ENCODE peak calls at places on chromosomes 3 and 15, in nine cellular contexts. One of them, this sample, is unnamed.

GRCh38 chr3:100899440-100900091 is 93.7 kb downstream of the ABI3BP start:
- DNase-seq in GM23248: no peak
- DNase-seq in PC-3: peak
- DNase-seq in MM.1S: peak
- DNase-seq in SK-N-SH: no peak
- DNase-seq in neural progenitor cell: no peak
- DNase-seq in OCI-LY7: no peak
- DNase-seq in GM23338: no peak
- DNase-seq in HCT116: no peak
- DNase-seq in this sample: no peak

GRCh38 chr15:51750942-51751686 is at the start of gene TMOD2:
- DNase-seq in GM23248: peak
- DNase-seq in PC-3: peak
- DNase-seq in MM.1S: peak
- DNase-seq in SK-N-SH: peak
- DNase-seq in neural progenitor cell: peak
- DNase-seq in OCI-LY7: no peak
- DNase-seq in GM23338: peak
- DNase-seq in HCT116: no peak
- DNase-seq in this sample: peak

GRCh38 chr3:33882296-33882695 is 83.9 kb downstream of the PDCD6IP start:
- DNase-seq in GM23248: no peak
- DNase-seq in PC-3: no peak
- DNase-seq in MM.1S: no peak
- DNase-seq in SK-N-SH: no peak
- DNase-seq in neural progenitor cell: no peak
- DNase-seq in OCI-LY7: no peak
- DNase-seq in GM23338: no peak
- DNase-seq in HCT116: no peak
- DNase-seq in this sample: no peak

GRCh38 chr3:175763948-175764347 is 904.8 kb downstream of the NAALADL2 start:
- DNase-seq in GM23248: no peak
- DNase-seq in PC-3: no peak
- DNase-seq in MM.1S: no peak
- DNase-seq in SK-N-SH: no peak
- DNase-seq in neural progenitor cell: no peak
- DNase-seq in OCI-LY7: no peak
- DNase-seq in GM23338: no peak
- DNase-seq in HCT116: no peak
- DNase-seq in this sample: no peak

GRCh38 chr15:99146661-99147060 is 41.8 kb downstream of the SYNM start:
- DNase-seq in GM23248: no peak
- DNase-seq in PC-3: no peak
- DNase-seq in MM.1S: no peak
- DNase-seq in SK-N-SH: no peak
- DNase-seq in neural progenitor cell: no peak
- DNase-seq in OCI-LY7: no peak
- DNase-seq in GM23338: no peak
- DNase-seq in HCT116: no peak
- DNase-seq in this sample: no peak

GRCh38 chr3:115843206-115843605 is 219.9 kb downstream of the GAP43 start:
- DNase-seq in GM23248: no peak
- DNase-seq in PC-3: no peak
- DNase-seq in MM.1S: no peak
- DNase-seq in SK-N-SH: no peak
- DNase-seq in neural progenitor cell: no peak
- DNase-seq in OCI-LY7: no peak
- DNase-seq in GM23338: no peak
- DNase-seq in HCT116: no peak
- DNase-seq in this sample: peak

GRCh38 chr15:50312636-50313035 is 42.4 kb downstream of the GABPB1 start:
- DNase-seq in GM23248: no peak
- DNase-seq in PC-3: no peak
- DNase-seq in MM.1S: no peak
- DNase-seq in SK-N-SH: no peak
- DNase-seq in neural progenitor cell: no peak
- DNase-seq in OCI-LY7: no peak
- DNase-seq in GM23338: no peak
- DNase-seq in HCT116: no peak
- DNase-seq in this sample: no peak

GRCh38 chr3:123285066-123285465 is 83.3 kb downstream of the SEC22A start:
- DNase-seq in GM23248: peak
- DNase-seq in PC-3: peak
- DNase-seq in MM.1S: no peak
- DNase-seq in SK-N-SH: no peak
- DNase-seq in neural progenitor cell: no peak
- DNase-seq in OCI-LY7: no peak
- DNase-seq in GM23338: no peak
- DNase-seq in HCT116: no peak
- DNase-seq in this sample: no peak

GRCh38 chr3:104878395-104878794 is 488.3 kb upstream of the ALCAM start:
- DNase-seq in GM23248: peak
- DNase-seq in PC-3: no peak
- DNase-seq in MM.1S: no peak
- DNase-seq in SK-N-SH: no peak
- DNase-seq in neural progenitor cell: no peak
- DNase-seq in OCI-LY7: no peak
- DNase-seq in GM23338: no peak
- DNase-seq in HCT116: no peak
- DNase-seq in this sample: no peak

DNA sequence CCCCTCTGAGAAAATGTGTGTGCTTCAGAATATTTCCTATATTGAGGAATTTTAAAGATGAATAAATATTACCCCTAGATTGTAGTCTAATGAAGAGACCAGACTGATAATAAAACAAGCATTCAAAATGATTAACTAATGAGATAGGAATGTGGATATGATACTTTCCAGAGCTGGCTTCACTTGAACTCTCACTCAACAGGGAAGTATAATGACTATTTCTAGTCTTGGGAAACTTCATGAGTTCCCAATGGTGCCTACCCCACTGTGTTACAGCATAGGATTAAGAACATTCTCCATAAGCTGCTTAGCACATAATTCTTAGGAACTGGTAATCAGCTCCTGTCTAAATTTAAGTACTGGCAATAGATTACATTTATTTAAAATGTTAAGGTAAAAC is 261.5 kb upstream of the ZNF385D start:
- DNase-seq in GM23248: peak
- DNase-seq in PC-3: peak
- DNase-seq in MM.1S: no peak
- DNase-seq in SK-N-SH: no peak
- DNase-seq in neural progenitor cell: no peak
- DNase-seq in OCI-LY7: no peak
- DNase-seq in GM23338: no peak
- DNase-seq in HCT116: no peak
- DNase-seq in this sample: no peak
- TF ChIP-seq EZH2phosphoT487 in GM23248: no peak
- TF ChIP-seq EZH2phosphoT487 in PC-3: no peak
- TF ChIP-seq EZH2phosphoT487 in MM.1S: no peak
- TF ChIP-seq EZH2phosphoT487 in SK-N-SH: no peak
- TF ChIP-seq EZH2phosphoT487 in neural progenitor cell: no peak
- TF ChIP-seq EZH2phosphoT487 in OCI-LY7: no peak
- TF ChIP-seq EZH2phosphoT487 in GM23338: no peak
- TF ChIP-seq EZH2phosphoT487 in HCT116: no peak
- TF ChIP-seq EZH2phosphoT487 in this sample: no peak

GRCh38 chr3:72258366-72258765 is 473.4 kb upstream of the PROK2 start:
- DNase-seq in GM23248: no peak
- DNase-seq in PC-3: no peak
- DNase-seq in MM.1S: no peak
- DNase-seq in SK-N-SH: no peak
- DNase-seq in neural progenitor cell: peak
- DNase-seq in OCI-LY7: no peak
- DNase-seq in GM23338: no peak
- DNase-seq in HCT116: no peak
- DNase-seq in this sample: no peak

GRCh38 chr3:72254483-72254882 is 469.5 kb upstream of the PROK2 start:
- DNase-seq in GM23248: no peak
- DNase-seq in PC-3: no peak
- DNase-seq in MM.1S: no peak
- DNase-seq in SK-N-SH: no peak
- DNase-seq in neural progenitor cell: no peak
- DNase-seq in OCI-LY7: no peak
- DNase-seq in GM23338: no peak
- DNase-seq in HCT116: no peak
- DNase-seq in this sample: no peak

GRCh38 chr3:72258786-72259185 is 473.8 kb upstream of the PROK2 start:
- DNase-seq in GM23248: no peak
- DNase-seq in PC-3: no peak
- DNase-seq in MM.1S: no peak
- DNase-seq in SK-N-SH: no peak
- DNase-seq in neural progenitor cell: no peak
- DNase-seq in OCI-LY7: no peak
- DNase-seq in GM23338: no peak
- DNase-seq in HCT116: no peak
- DNase-seq in this sample: no peak

GRCh38 chr3:72255736-72256559 is 471.0 kb upstream of the PROK2 start:
- DNase-seq in GM23248: no peak
- DNase-seq in PC-3: no peak
- DNase-seq in MM.1S: peak
- DNase-seq in SK-N-SH: peak
- DNase-seq in neural progenitor cell: no peak
- DNase-seq in OCI-LY7: no peak
- DNase-seq in GM23338: peak
- DNase-seq in HCT116: no peak
- DNase-seq in this sample: peak

DNA sequence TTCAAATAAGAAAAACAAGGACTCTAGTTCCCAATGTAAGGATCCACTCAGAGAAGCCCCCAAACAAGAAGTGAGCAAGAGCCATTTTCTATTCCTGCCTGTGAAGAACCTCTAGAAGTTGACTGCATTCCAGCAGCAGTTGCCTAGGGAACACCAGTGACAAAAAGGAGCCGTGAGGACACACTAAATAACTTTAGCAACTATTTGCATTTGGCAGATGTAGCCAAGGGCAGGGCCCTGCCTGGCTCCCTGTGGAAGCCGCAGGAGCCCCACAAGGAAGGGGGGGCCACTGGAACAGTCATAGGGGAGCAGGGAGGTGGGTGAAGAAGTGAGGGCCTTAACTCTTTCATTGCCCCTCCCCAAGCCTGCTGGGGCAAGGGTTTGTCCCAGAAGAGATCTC is 470.2 kb upstream of the PROK2 start:
- DNase-seq in GM23248: peak
- DNase-seq in PC-3: no peak
- DNase-seq in MM.1S: no peak
- DNase-seq in SK-N-SH: peak
- DNase-seq in neural progenitor cell: peak
- DNase-seq in OCI-LY7: no peak
- DNase-seq in GM23338: peak
- DNase-seq in HCT116: no peak
- DNase-seq in this sample: peak
- TF ChIP-seq EZH2phosphoT487 in GM23248: no peak
- TF ChIP-seq EZH2phosphoT487 in PC-3: no peak
- TF ChIP-seq EZH2phosphoT487 in MM.1S: no peak
- TF ChIP-seq EZH2phosphoT487 in SK-N-SH: no peak
- TF ChIP-seq EZH2phosphoT487 in neural progenitor cell: no peak
- TF ChIP-seq EZH2phosphoT487 in OCI-LY7: no peak
- TF ChIP-seq EZH2phosphoT487 in GM23338: no peak
- TF ChIP-seq EZH2phosphoT487 in HCT116: no peak
- TF ChIP-seq EZH2phosphoT487 in this sample: no peak

DNA sequence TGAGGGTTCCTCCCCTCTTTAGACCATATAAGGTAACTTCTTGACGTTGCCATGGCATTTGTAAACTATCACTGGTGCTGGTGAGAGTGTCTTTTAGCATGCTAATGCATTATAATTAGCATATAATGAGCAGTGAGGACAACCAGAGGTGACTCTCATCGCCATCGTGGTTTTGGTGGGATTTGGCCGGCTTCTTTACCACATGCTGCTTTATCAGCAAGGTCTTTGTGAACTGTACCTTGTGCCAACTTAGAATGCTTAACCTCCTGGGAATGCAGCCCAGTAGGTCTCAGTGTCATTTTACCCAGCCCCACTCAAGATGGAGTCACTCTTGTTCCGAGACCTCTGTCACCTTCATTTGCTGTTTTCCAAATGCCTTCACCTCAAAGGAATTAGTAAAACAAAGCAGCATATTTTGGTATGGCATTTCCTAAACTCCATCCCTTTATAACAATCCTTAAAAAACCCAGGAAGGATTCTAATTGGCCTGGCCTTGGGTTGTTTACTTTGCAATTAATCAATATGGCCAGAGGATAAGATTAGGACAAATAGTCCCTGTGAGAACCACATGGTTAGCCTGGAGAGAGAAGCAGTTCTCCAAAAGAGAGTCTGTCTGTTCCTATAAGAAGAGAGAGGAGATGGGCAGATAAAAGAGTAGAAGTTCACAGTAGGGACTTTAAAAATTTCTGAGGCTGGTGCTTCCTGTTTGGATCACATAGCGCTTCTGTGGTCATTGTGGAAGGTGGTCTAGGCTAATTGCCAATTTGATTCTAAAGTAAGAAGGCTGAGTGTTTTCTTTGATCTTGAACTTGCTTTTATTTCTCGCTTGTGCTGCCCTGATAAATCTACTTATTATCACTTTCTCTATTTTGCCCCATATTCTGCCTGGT is 155.2 kb upstream of the EOMES start:
- DNase-seq in GM23248: no peak
- DNase-seq in PC-3: no peak
- DNase-seq in MM.1S: no peak
- DNase-seq in SK-N-SH: no peak
- DNase-seq in neural progenitor cell: no peak
- DNase-seq in OCI-LY7: no peak
- DNase-seq in GM23338: peak
- DNase-seq in HCT116: no peak
- DNase-seq in this sample: no peak
- TF ChIP-seq EZH2phosphoT487 in GM23248: no peak
- TF ChIP-seq EZH2phosphoT487 in PC-3: no peak
- TF ChIP-seq EZH2phosphoT487 in MM.1S: no peak
- TF ChIP-seq EZH2phosphoT487 in SK-N-SH: no peak
- TF ChIP-seq EZH2phosphoT487 in neural progenitor cell: no peak
- TF ChIP-seq EZH2phosphoT487 in OCI-LY7: no peak
- TF ChIP-seq EZH2phosphoT487 in GM23338: no peak
- TF ChIP-seq EZH2phosphoT487 in HCT116: no peak
- TF ChIP-seq EZH2phosphoT487 in this sample: no peak

GRCh38 chr3:142963266-142964149 is at the start of gene PAQR9:
- DNase-seq in GM23248: peak
- DNase-seq in PC-3: no peak
- DNase-seq in MM.1S: peak
- DNase-seq in SK-N-SH: peak
- DNase-seq in neural progenitor cell: peak
- DNase-seq in OCI-LY7: no peak
- DNase-seq in GM23338: peak
- DNase-seq in HCT116: no peak
- DNase-seq in this sample: peak

GRCh38 chr3:142962175-142962519 is 1.3 kb downstream of the PAQR9 start:
- DNase-seq in GM23248: no peak
- DNase-seq in PC-3: no peak
- DNase-seq in MM.1S: no peak
- DNase-seq in SK-N-SH: no peak
- DNase-seq in neural progenitor cell: no peak
- DNase-seq in OCI-LY7: no peak
- DNase-seq in GM23338: no peak
- DNase-seq in HCT116: no peak
- DNase-seq in this sample: no peak

GRCh38 chr3:142961539-142961938 is 1.9 kb downstream of the PAQR9 start:
- DNase-seq in GM23248: no peak
- DNase-seq in PC-3: no peak
- DNase-seq in MM.1S: no peak
- DNase-seq in SK-N-SH: no peak
- DNase-seq in neural progenitor cell: peak
- DNase-seq in OCI-LY7: no peak
- DNase-seq in GM23338: no peak
- DNase-seq in HCT116: no peak
- DNase-seq in this sample: no peak

GRCh38 chr3:142962520-142963265 is 781 bp downstream of the PAQR9 start:
- DNase-seq in GM23248: no peak
- DNase-seq in PC-3: no peak
- DNase-seq in MM.1S: no peak
- DNase-seq in SK-N-SH: no peak
- DNase-seq in neural progenitor cell: no peak
- DNase-seq in OCI-LY7: no peak
- DNase-seq in GM23338: peak
- DNase-seq in HCT116: no peak
- DNase-seq in this sample: no peak

GRCh38 chr3:142964150-142964498 is 650 bp upstream of the PAQR9 start:
- DNase-seq in GM23248: peak
- DNase-seq in PC-3: no peak
- DNase-seq in MM.1S: no peak
- DNase-seq in SK-N-SH: no peak
- DNase-seq in neural progenitor cell: peak
- DNase-seq in OCI-LY7: no peak
- DNase-seq in GM23338: peak
- DNase-seq in HCT116: no peak
- DNase-seq in this sample: peak
- TF ChIP-seq EZH2phosphoT487 in GM23248: no peak
- TF ChIP-seq EZH2phosphoT487 in PC-3: no peak
- TF ChIP-seq EZH2phosphoT487 in MM.1S: no peak
- TF ChIP-seq EZH2phosphoT487 in SK-N-SH: no peak
- TF ChIP-seq EZH2phosphoT487 in neural progenitor cell: no peak
- TF ChIP-seq EZH2phosphoT487 in OCI-LY7: no peak
- TF ChIP-seq EZH2phosphoT487 in GM23338: no peak
- TF ChIP-seq EZH2phosphoT487 in HCT116: no peak
- TF ChIP-seq EZH2phosphoT487 in this sample: no peak

This sample was measured in hepatocyte.